ENCODE peak calls at places on chromosomes 11 and 22, in seven cellular contexts. K is CD8-positive, alpha-beta T cell; Z is naive thymus-derived CD8-positive, alpha-beta T cell; J is NCI-H524 treated with DMSO at 0.1 percent for 48 hours; I is activated CD8-positive, alpha-beta memory T cell treated with anti-CD3 and anti-CD28 coated beads for 4 hours; D is stimulated activated CD8-positive, alpha-beta memory T cell treated with anti-CD3 and anti-CD28 coated beads, Interleukin-2, amount 100 ng/mL, for 1 hour; U is aorta. X is an unnamed sample.

GRCh38 chr11:6523253-6523652 is 26.2 kb downstream of the DNHD1 start:
- DNase-seq in K (no peak), Z (no peak), J (no peak), I (no peak), D (no peak), U (no peak), X (no peak)

GRCh38 chr11:74011360-74012071 is 2.6 kb upstream of the UCP3 start:
- DNase-seq in K (no peak), Z (no peak), J (no peak), I (no peak), D (no peak), U (no peak), X (no peak)

GRCh38 chr11:128346808-128347207 is 240.6 kb downstream of the ETS1 start:
- DNase-seq in K (no peak), Z (no peak), J (no peak), I (no peak), D (no peak), U (no peak), X (no peak)

GRCh38 chr22:50105529-50106100 is 15.8 kb downstream of the MOV10L1 start:
- DNase-seq in K (no peak), Z (no peak), J (no peak), I (no peak), D (no peak), U (no peak), X (no peak)

GRCh38 chr11:63858628-63859550 is 20.0 kb downstream of the MARK2 start:
- DNase-seq in K (no peak), Z (no peak), J (no peak), I (no peak), D (no peak), U (peak), X (peak)

GRCh38 chr22:39545310-39546063 is 12.9 kb upstream of the RPS19BP1 start:
- DNase-seq in K (peak), Z (peak), J (no peak), I (no peak), D (peak), U (no peak), X (no peak)

GRCh38 chr11:125621995-125622394 is 3.0 kb upstream of the CHEK1 start:
- DNase-seq in K (no peak), Z (no peak), J (no peak), I (no peak), D (no peak), U (no peak), X (no peak)

GRCh38 chr22:29314537-29315285 is 786 bp downstream of the RASL10A start:
- DNase-seq in K (no peak), Z (no peak), J (no peak), I (no peak), D (no peak), U (peak), X (peak)

GRCh38 chr11:70067591-70068341 is 10.4 kb upstream of the ANO1 start:
- DNase-seq in K (no peak), Z (no peak), J (no peak), I (no peak), D (no peak), U (no peak), X (no peak)

GRCh38 chr11:47924184-47924671 is 56.1 kb upstream of the PTPRJ start:
- DNase-seq in K (no peak), Z (no peak), J (no peak), I (no peak), D (no peak), U (no peak), X (no peak)

GRCh38 chr11:68870470-68870869 is 28.8 kb upstream of the CPT1A start:
- DNase-seq in K (no peak), Z (no peak), J (no peak), I (no peak), D (no peak), U (no peak), X (no peak)

GRCh38 chr11:76629853-76630599 is 40.5 kb downstream of the LRRC32 start:
- DNase-seq in K (no peak), Z (no peak), J (no peak), I (no peak), D (no peak), U (peak), X (peak)

GRCh38 chr11:94669032-94669431 is 99.1 kb upstream of the AMOTL1 start:
- DNase-seq in K (no peak), Z (no peak), J (no peak), I (no peak), D (no peak), U (no peak), X (no peak)

GRCh38 chr11:117911694-117912093 is 17.5 kb downstream of the TMPRSS13 start:
- DNase-seq in K (no peak), Z (no peak), J (no peak), I (no peak), D (no peak), U (no peak), X (no peak)